ENCODE peak calls at places on chromosomes 11 and 22, in four cellular contexts. V is neural progenitor cell, C is GM23338, D is MM.1S. W is an unnamed sample.

GRCh38 chr11:62427630-62428233 is 8.9 kb downstream of the SCGB1A1 start:
- DNase-seq in D (no peak), C (no peak), V (no peak), W (no peak)

GRCh38 chr11:132962026-132962425 is 570.3 kb downstream of the OPCML start:
- DNase-seq in V (no peak), C (no peak), D (no peak), W (peak; percentile 16)

GRCh38 chr11:78228467-78228866 is 39.7 kb downstream of the USP35 start:
- DNase-seq in C (peak; percentile 84), D (peak; percentile 74), V (peak; percentile 69), W (peak; percentile 74)

GRCh38 chr11:68870470-68870869 is 28.8 kb upstream of the CPT1A start:
- DNase-seq in C (peak; percentile 35), D (no peak), V (no peak), W (no peak)

GRCh38 chr22:23767673-23768548 is at the start of gene CHCHD10:
- DNase-seq in D (peak; percentile 78), C (peak; percentile 90), V (peak; percentile 94), W (peak; percentile 91)

GRCh38 chr11:67024410-67024809 is 1.5 kb downstream of the SYT12 start:
- DNase-seq in D (peak; percentile 66), C (no peak), V (no peak), W (no peak)

GRCh38 chr11:65169164-65169641 is 830 bp upstream of the SPDYC start:
- DNase-seq in V (no peak), C (no peak), D (no peak), W (no peak)

GRCh38 chr22:50699754-50700386 is 27.2 kb downstream of the SHANK3 start:
- DNase-seq in D (no peak), C (peak; percentile 80), V (peak; percentile 62), W (peak; percentile 49)

GRCh38 chr11:27388001-27388400 is 25.0 kb upstream of the CCDC34 start:
- DNase-seq in D (no peak), V (no peak), C (no peak), W (no peak)

GRCh38 chr11:126197277-126197939 is 14.0 kb downstream of the RPUSD4 start:
- DNase-seq in C (no peak), V (no peak), D (peak; percentile 96), W (peak; percentile 39)

GRCh38 chr11:130023204-130023603 is 20.6 kb upstream of the PRDM10 start:
- DNase-seq in C (no peak), D (no peak), V (no peak), W (no peak)

GRCh38 chr11:3944198-3944597 is 88.7 kb downstream of the STIM1 start:
- DNase-seq in V (no peak), D (no peak), C (no peak), W (no peak)

GRCh38 chr11:134592391-134592990 is 180.4 kb upstream of the B3GAT1 start:
- DNase-seq in D (peak; percentile 27), V (peak; percentile 86), C (peak; percentile 88), W (peak; percentile 85)

DNA sequence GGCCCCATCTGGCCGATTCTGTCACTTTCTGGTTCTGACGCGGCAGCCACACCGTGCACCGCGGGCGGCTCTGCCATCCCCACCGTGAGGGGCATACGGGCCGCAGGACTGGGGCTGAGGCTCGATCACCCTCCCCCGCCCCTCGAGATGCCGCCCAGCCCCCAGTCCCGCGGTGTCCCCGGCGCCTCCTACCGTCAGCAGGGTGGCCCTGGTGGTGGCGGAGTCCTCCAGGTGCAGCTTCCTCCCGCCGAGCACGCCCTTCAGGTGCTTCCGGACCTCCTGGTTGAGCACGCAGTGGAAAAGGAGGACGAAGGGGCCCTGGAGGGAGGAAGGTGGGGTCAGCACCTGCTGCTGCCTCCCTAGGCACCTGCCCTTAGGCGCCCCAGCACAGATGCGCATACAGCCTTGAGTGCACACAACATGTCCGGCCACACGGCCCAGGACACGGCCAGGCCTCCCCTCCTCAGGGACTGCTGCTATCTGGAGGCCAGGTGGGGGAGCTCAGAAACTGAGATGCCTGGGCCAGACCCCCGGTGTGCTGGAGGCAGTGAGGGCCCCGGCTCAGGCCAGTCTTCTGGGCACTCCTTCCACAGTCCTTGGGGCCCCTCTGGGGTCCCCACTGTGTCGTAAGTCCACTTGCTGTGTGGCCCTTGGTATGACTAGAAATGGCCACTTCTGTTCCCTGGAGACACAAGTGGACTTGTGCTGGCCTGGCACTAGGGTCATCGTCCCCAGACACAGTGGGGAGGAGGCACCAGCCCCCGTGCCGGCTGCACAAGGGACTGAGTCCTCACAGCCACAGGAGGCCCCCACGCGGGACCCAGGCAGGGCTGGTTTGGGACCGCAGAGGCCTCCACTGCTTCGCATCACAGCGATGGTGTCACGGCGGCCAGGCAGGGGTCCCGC is 31.5 kb downstream of the TRMU start:
- DNase-seq in C (no peak), D (peak; percentile 92), V (no peak), W (no peak)
- TF ChIP-seq EZH2phosphoT487 in C (no peak), D (no peak), V (no peak), W (no peak)

DNA sequence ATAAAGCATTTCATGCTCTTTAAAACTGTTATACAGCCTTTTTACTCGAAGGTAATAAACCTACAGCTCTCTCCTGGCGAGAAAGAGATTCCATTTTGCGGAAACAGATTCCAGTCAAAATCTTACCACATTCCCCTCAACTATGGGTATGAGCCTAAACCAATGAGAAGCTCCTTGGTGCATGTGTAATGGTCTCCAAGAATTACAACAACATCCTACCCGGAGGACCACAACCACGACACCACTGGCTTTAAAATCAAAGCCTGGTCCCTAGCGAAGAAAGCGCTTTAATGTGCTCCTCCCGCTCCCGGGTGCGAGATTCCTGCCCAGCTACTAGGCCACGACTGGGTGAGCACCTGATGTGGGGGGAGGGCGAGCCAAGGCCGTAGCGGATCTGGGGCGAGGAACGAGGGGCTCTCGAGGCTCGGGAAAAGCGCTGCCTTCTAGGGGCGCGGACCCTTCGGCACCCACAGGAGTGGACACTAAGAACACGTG is 799 bp downstream of the CELF1 start:
- DNase-seq in V (peak; percentile 48), D (peak; percentile 35), C (peak; percentile 63), W (peak; percentile 58)
- H3K4me1 ChIP-seq in V (peaks cover 12% of the 10 kb centered on the region), D (peaks cover 13% of the 10 kb centered on the region), C (peaks cover 24% of the 10 kb centered on the region), W (peaks cover 9% of the 10 kb centered on the region)

GRCh38 chr11:94668240-94668793 is 99.8 kb upstream of the AMOTL1 start:
- DNase-seq in C (no peak), V (no peak), D (no peak), W (no peak)

GRCh38 chr11:94662065-94662779 is 95.1 kb downstream of the PIWIL4 start:
- DNase-seq in C (peak; percentile 60), D (no peak), V (no peak), W (no peak)

GRCh38 chr11:94664336-94664735 is 97.2 kb downstream of the PIWIL4 start:
- DNase-seq in C (no peak), D (no peak), V (no peak), W (peak; percentile 38)

GRCh38 chr11:94666792-94667721 is 99.9 kb downstream of the PIWIL4 start:
- DNase-seq in D (no peak), C (no peak), V (no peak), W (no peak)

GRCh38 chr11:94665116-94665659 is 98.0 kb downstream of the PIWIL4 start:
- DNase-seq in C (no peak), D (no peak), V (no peak), W (no peak)
- TF ChIP-seq CTCF in C (no peak), D (no peak), V (no peak), W (no peak)

GRCh38 chr11:114165326-114166230 is 106.1 kb downstream of the ZBTB16 start:
- DNase-seq in C (no peak), D (no peak), V (no peak), W (no peak)

GRCh38 chr11:114166389-114166788 is 106.9 kb downstream of the ZBTB16 start:
- DNase-seq in V (no peak), C (no peak), D (no peak), W (no peak)

GRCh38 chr11:114168086-114168448 is 108.6 kb downstream of the ZBTB16 start:
- DNase-seq in C (no peak), D (no peak), V (no peak), W (no peak)

GRCh38 chr11:114167355-114168085 is 108.0 kb downstream of the ZBTB16 start:
- DNase-seq in D (no peak), C (no peak), V (no peak), W (no peak)

GRCh38 chr11:114166897-114167323 is 107.4 kb downstream of the ZBTB16 start:
- DNase-seq in D (peak; percentile 87), C (no peak), V (no peak), W (peak; percentile 45)
- TF ChIP-seq EZH2phosphoT487 in D (no peak), C (no peak), V (no peak), W (no peak)

DNA sequence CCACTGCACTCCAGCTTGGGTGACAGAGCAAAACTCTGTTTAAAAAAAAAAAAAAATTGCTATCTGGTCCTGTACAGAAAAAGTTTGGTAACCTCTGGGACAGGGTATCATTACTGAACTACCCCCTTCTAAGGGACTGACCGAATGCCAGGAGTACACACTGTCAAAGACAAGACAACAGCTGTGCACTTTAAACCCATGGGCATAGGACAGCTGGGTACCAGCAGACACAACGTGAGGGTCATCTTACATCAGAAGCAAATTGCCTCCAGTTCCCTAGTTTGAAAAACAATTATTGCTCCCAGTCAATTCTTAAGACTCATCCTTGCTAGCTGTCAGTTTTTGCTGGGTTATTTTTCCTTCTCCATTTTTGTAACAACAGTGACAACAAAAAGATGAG is 17.8 kb downstream of the CD59 start:
- DNase-seq in D (no peak), C (no peak), V (no peak), W (no peak)
- H3K4me1 ChIP-seq in D (no peaks in the 10 kb centered on the region), C (no peaks in the 10 kb centered on the region), V (no peaks in the 10 kb centered on the region), W (peaks cover 23% of the 10 kb centered on the region)